ENCODE peak calls at places on chromosomes 2 and 18, in four cellular contexts. H is A549, C is HepG2, S is K562. Q is an unnamed sample.

GRCh38 chr2:2932692-2933305 is 444.8 kb downstream of the EIPR1 start:
- DNase-seq in S (no peak), H (no peak), C (no peak), Q (no peak)

GRCh38 chr2:16051046-16051489 is 110.7 kb downstream of the MYCN start:
- DNase-seq in S (no peak), C (peak), H (no peak), Q (no peak)

GRCh38 chr2:85823951-85824350 is 64.8 kb downstream of the ST3GAL5 start:
- DNase-seq in S (no peak), H (no peak), C (no peak), Q (no peak)

GRCh38 chr2:239444626-239445625 is 44.1 kb upstream of the HDAC4 start:
- DNase-seq in H (no peak), S (no peak), C (peak), Q (no peak)

GRCh38 chr2:161237397-161238263 is 70.6 kb upstream of the PSMD14 start:
- DNase-seq in H (no peak), C (no peak), S (no peak), Q (no peak)

GRCh38 chr18:70417847-70418246 is 129.0 kb downstream of the SOCS6 start:
- DNase-seq in H (no peak), S (no peak), C (no peak), Q (no peak)

GRCh38 chr18:61677435-61677830 is 215.4 kb downstream of the RNF152 start:
- DNase-seq in S (no peak), H (no peak), C (no peak), Q (no peak)

GRCh38 chr2:235627682-235628081 is 133.8 kb downstream of the AGAP1 start:
- DNase-seq in S (no peak), H (no peak), C (no peak), Q (no peak)

GRCh38 chr2:16425462-16426336 is 239.9 kb downstream of the CYRIA start:
- DNase-seq in C (peak), H (peak), S (no peak), Q (no peak)

GRCh38 chr2:12300927-12301326 is 415.8 kb upstream of the TRIB2 start:
- DNase-seq in C (no peak), S (no peak), H (no peak), Q (no peak)

GRCh38 chr2:19575618-19576017 is 217.2 kb upstream of the OSR1 start:
- DNase-seq in C (no peak), H (no peak), S (no peak), Q (no peak)

GRCh38 chr2:176283268-176283667 is 14.0 kb downstream of the MTX2 start:
- DNase-seq in H (no peak), C (no peak), S (no peak), Q (no peak)

GRCh38 chr2:10413488-10413887 is 34.6 kb downstream of the ODC1 start:
- DNase-seq in H (no peak), C (no peak), S (no peak), Q (no peak)

GRCh38 chr2:219252900-219253752 is at the start of gene TUBA4B:
- DNase-seq in C (no peak), H (peak), S (peak), Q (no peak)

GRCh38 chr2:240465765-240466578 is 30.5 kb downstream of the GPC1 start:
- DNase-seq in S (no peak), H (no peak), C (no peak), Q (no peak)

GRCh38 chr2:233209978-233210680 is 41.3 kb upstream of the ATG16L1 start:
- DNase-seq in H (no peak), C (no peak), S (no peak), Q (no peak)

GRCh38 chr2:159106105-159106504 is 137.7 kb downstream of the TANC1 start:
- DNase-seq in H (no peak), S (no peak), C (no peak), Q (no peak)

GRCh38 chr18:75754433-75754832 is 326.9 kb upstream of the SMIM21 start:
- DNase-seq in C (no peak), S (no peak), H (no peak), Q (no peak)

GRCh38 chr2:108564510-108564909 is 30.2 kb downstream of the LIMS1 start:
- DNase-seq in S (no peak), H (no peak), C (no peak), Q (no peak)

GRCh38 chr2:217301142-217301541 is 441.3 kb upstream of the TNP1 start:
- DNase-seq in C (no peak), H (no peak), S (no peak), Q (no peak)

GRCh38 chr2:99389371-99389770 is 52.2 kb downstream of the EIF5B start:
- DNase-seq in C (no peak), S (no peak), H (no peak), Q (no peak)

GRCh38 chr2:113223813-113224212 is 50.0 kb downstream of the PSD4 start:
- DNase-seq in C (no peak), S (no peak), H (no peak), Q (no peak)

GRCh38 chr18:50051288-50051687 is 143.7 kb downstream of the MYO5B start:
- DNase-seq in C (peak), S (peak), H (peak), Q (no peak)

GRCh38 chr2:20143263-20143662 is 81.7 kb downstream of the SDC1 start:
- DNase-seq in C (no peak), S (no peak), H (no peak), Q (no peak)

GRCh38 chr2:66981074-66981473 is 416.1 kb upstream of the ETAA1 start:
- DNase-seq in H (no peak), C (no peak), S (no peak), Q (no peak)

GRCh38 chr2:210792000-210792399 is 235.6 kb downstream of the CPS1 start:
- DNase-seq in H (no peak), S (no peak), C (no peak), Q (no peak)

GRCh38 chr2:194750926-194751325 is 906.1 kb upstream of the SLC39A10 start:
- DNase-seq in S (no peak), H (no peak), C (no peak), Q (no peak)

GRCh38 chr2:15733867-15734765 is 142.4 kb downstream of the DDX1 start:
- DNase-seq in S (no peak), C (peak), H (no peak), Q (no peak)

GRCh38 chr2:219632758-219633101 is 5.3 kb downstream of the SLC4A3 start:
- DNase-seq in H (no peak), C (no peak), S (no peak), Q (no peak)

GRCh38 chr2:239400000-239400831 is 604 bp downstream of the HDAC4 start:
- DNase-seq in S (peak), H (peak), C (peak), Q (no peak)

GRCh38 chr2:79713131-79713785 is 200.4 kb downstream of the CTNNA2 start:
- DNase-seq in H (no peak), S (no peak), C (no peak), Q (no peak)

GRCh38 chr2:229514318-229514717 is 200.0 kb downstream of the DNER start:
- DNase-seq in H (no peak), S (no peak), C (no peak), Q (no peak)

GRCh38 chr2:227671170-227671887 is 4.7 kb downstream of the SCYGR5 start:
- DNase-seq in S (no peak), C (no peak), H (no peak), Q (no peak)

GRCh38 chr18:25019086-25019860 is 332.7 kb downstream of the ZNF521 start:
- DNase-seq in H (no peak), S (no peak), C (no peak), Q (no peak)

GRCh38 chr2:42788882-42789281 is 3.5 kb downstream of the HAAO start:
- DNase-seq in S (no peak), C (no peak), H (no peak), Q (no peak)

GRCh38 chr2:10078001-10078400 is 2.2 kb downstream of the CYS1 start:
- DNase-seq in H (no peak), C (no peak), S (no peak), Q (no peak)

GRCh38 chr2:88709117-88709739 is 17.8 kb downstream of the RPIA start:
- DNase-seq in H (no peak), S (no peak), C (no peak), Q (no peak)

GRCh38 chr2:138572318-138572717 is 70.7 kb downstream of the SPOPL start:
- DNase-seq in S (no peak), C (no peak), H (no peak), Q (no peak)

GRCh38 chr18:1006309-1006708 is 101.6 kb downstream of the ADCYAP1 start:
- DNase-seq in S (no peak), C (no peak), H (no peak), Q (no peak)

DNA sequence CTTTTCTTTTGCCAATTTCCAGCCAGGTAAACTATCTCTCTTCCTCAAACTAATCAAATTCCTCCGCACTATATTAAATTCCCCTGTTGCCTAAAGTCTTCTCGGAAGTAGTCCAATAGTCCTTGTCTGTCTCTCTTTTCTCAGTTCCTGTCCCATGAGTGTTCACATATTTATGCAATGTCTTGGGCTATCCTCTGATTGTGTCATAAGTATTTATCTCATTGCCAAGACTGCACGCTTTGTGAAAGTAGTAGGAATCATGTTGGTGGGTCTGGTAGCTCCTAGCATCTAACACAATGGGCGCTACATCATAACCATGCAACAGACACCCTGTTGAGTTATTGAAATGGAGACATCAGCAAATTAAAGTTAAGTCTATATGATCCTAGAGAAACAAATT is 59.9 kb upstream of the POU3F3 start:
- DNase-seq in S (no peak), H (no peak), C (no peak), Q (no peak)
- TF ChIP-seq REST in S (no peak), H (no peak), C (no peak), Q (no peak)

GRCh38 chr18:23239350-23239692 is 104.0 kb downstream of the CABLES1 start:
- DNase-seq in C (no peak), H (no peak), S (no peak), Q (no peak)

GRCh38 chr18:23238651-23239349 is 103.5 kb downstream of the CABLES1 start:
- DNase-seq in S (no peak), H (no peak), C (no peak), Q (no peak)

GRCh38 chr18:23236876-23237468 is 101.7 kb downstream of the CABLES1 start:
- DNase-seq in S (no peak), H (no peak), C (no peak), Q (no peak)

GRCh38 chr18:23238152-23238531 is 102.9 kb downstream of the CABLES1 start:
- DNase-seq in H (no peak), C (no peak), S (no peak), Q (no peak)

DNA sequence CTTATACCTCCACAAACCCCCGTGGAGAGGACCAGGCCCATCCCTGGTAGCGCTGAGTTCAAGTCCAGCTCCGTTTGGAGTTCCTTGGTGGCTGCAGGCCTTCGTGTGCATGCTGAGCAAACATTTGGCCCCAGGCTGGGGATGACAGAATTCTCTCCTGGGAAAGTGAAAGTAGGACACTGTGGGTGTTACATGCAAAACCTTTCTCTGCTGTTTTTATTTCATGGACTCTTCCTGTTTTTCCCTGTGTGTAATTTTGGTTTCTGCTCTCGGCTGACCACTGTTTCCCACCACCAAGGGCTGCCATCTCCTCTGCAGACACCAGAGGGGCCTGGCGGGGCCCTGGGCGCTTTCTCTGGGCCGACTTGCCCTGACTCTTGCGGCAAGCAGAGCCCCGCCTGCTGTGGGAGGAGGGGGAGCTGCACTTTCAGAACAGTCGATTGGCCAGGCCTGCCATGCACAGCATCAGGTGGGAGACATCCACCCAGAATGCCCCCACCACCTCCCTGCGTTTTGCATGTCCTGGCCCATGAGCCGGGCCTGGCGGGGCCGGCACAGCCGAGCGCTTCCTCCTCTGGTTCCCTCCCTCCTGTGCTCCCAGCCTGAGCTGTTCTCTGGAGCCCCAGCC is 102.4 kb downstream of the CABLES1 start:
- DNase-seq in S (no peak), H (no peak), C (no peak), Q (no peak)
- TF ChIP-seq POLR2A in S (no peak), H (no peak), C (no peak), Q (no peak)

DNA sequence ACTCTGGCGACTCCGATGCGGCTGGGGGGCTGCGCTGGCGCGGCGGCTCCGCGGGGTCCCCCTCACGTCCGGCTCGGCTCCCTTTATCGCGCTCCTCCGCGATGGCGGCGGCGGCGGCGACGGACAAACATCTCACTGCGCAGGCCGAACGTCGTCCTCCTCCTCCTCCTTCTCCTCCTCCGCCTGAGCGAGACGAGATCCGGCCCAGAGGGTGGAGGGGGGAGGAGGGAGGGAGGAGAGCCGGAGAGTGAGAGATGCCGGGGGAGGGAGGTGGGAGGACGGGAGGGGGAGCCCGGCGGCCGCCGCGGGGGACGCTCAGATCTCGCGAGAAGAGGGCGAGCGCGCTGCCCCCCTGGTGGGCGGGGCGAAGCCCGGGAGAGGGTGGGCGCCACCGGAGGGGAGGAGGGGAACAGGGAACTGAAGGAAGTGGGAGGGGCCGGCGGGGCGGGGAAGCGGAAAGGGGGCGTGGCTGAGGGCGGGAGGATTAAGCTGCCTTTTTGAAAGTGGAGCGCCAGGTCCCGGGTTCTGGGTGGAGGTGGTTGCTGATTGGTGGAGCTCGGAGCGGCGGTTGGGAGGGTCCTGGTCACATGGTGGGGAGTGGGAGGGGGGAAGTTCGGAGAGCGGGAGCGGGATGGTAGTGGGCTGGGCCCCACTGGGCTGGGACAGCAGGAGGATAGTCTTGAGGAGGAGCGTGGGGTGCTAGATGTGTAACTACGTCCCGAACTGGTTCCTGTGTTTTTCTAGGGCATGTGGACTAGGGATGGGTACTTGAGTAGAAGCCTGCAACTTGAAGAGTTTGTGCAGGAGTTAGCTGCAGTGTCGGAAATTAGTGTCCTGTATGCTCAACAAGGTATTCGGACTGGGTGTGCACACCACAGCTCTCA is at the start of gene CUL3:
- DNase-seq in H (peak), C (peak), S (peak), Q (peak)
- TF ChIP-seq REST in H (peak), C (no peak), S (no peak), Q (no peak)

GRCh38 chr2:188853307-188853706 is 120.9 kb upstream of the COL3A1 start:
- DNase-seq in H (no peak), S (no peak), C (no peak), Q (no peak)
- TF ChIP-seq POLR2A in H (no peak), S (no peak), C (no peak), Q (no peak)

GRCh38 chr2:128270306-128271185 is 48.1 kb downstream of the HS6ST1 start:
- DNase-seq in S (no peak), C (peak), H (no peak), Q (no peak)
- TF ChIP-seq REST in S (no peak), C (no peak), H (no peak), Q (no peak)